ENCODE peak calls at places on chromosomes 2 and 18, in nine cellular contexts. M is iPS DF 6.9; H is ovary; U is mesendoderm; T is tibial nerve; C is CD8-positive, alpha-beta memory T cell; R is IMR-90; Z is heart right ventricle; S is effector memory CD4-positive, alpha-beta T cell. Y is an unnamed sample.

GRCh38 chr2:73111300-73112025 is 1.3 kb downstream of the RAB11FIP5 start:
- DNase-seq in Z (peak; percentile 23), T (no peak), U (peak; percentile 88), H (no peak), C (no peak), S (no peak), M (no peak), R (no peak), Y (peak; percentile 80)

GRCh38 chr18:58520964-58521363 is 107.9 kb downstream of the ALPK2 start:
- DNase-seq in M (no peak), C (no peak), R (peak; percentile 39), Z (no peak), U (peak; percentile 35), T (no peak), S (no peak), H (no peak), Y (no peak)

GRCh38 chr2:234364718-234365117 is 132.2 kb downstream of the ARL4C start:
- DNase-seq in R (no peak), C (no peak), T (no peak), M (no peak), Z (no peak), H (no peak), U (peak; percentile 46), S (no peak), Y (no peak)

GRCh38 chr2:37350034-37350433 is 5.6 kb downstream of the QPCT start:
- DNase-seq in Z (no peak), C (no peak), H (peak; percentile 20), U (no peak), M (no peak), T (no peak), S (no peak), R (no peak), Y (no peak)

GRCh38 chr2:48414980-48415764 is 114.8 kb upstream of the STON1 start:
- DNase-seq in U (peak; percentile 13), S (no peak), M (no peak), C (no peak), H (no peak), Z (no peak), T (no peak), R (no peak), Y (peak; percentile 67)

GRCh38 chr18:616380-616995 is 19.7 kb downstream of the CLUL1 start:
- DNase-seq in U (peak; percentile 41), H (no peak), R (peak; percentile 58), S (no peak), M (no peak), Z (no peak), T (no peak), C (no peak), Y (no peak)

GRCh38 chr2:27308359-27308875 is at the start of gene UCN:
- DNase-seq in T (no peak), R (peak; percentile 34), Z (peak; percentile 59), C (no peak), U (peak; percentile 78), H (peak; percentile 55), M (no peak), S (no peak), Y (peak; percentile 79)

GRCh38 chr2:237696471-237696870 is 69.1 kb downstream of the LRRFIP1 start:
- DNase-seq in T (no peak), R (no peak), S (no peak), M (no peak), C (no peak), U (no peak), H (no peak), Z (no peak), Y (no peak)

GRCh38 chr2:106095478-106096392 is 98.4 kb downstream of the UXS1 start:
- DNase-seq in H (no peak), C (peak; percentile 76), T (no peak), Z (no peak), U (no peak), M (no peak), R (no peak), S (peak; percentile 69), Y (peak; percentile 73)

GRCh38 chr2:85215074-85216050 is 82.2 kb downstream of the TCF7L1 start:
- DNase-seq in C (no peak), S (no peak), Z (no peak), U (peak; percentile 61), R (peak; percentile 93), T (no peak), H (no peak), M (no peak), Y (no peak)

GRCh38 chr2:24899361-24899760 is 20.7 kb downstream of the ADCY3 start:
- DNase-seq in M (no peak), U (no peak), C (no peak), R (no peak), Z (no peak), H (no peak), T (no peak), S (no peak), Y (no peak)

GRCh38 chr2:24903527-24904103 is 16.4 kb downstream of the ADCY3 start:
- DNase-seq in T (no peak), U (no peak), R (no peak), Z (no peak), H (no peak), S (no peak), C (no peak), M (no peak), Y (no peak)

GRCh38 chr2:24894750-24895149 is 25.3 kb downstream of the ADCY3 start:
- DNase-seq in M (no peak), R (no peak), T (no peak), H (no peak), S (no peak), U (no peak), C (no peak), Z (no peak), Y (no peak)

GRCh38 chr2:24893934-24894333 is 26.1 kb downstream of the ADCY3 start:
- DNase-seq in T (no peak), H (no peak), R (peak; percentile 83), S (no peak), Z (no peak), M (no peak), U (no peak), C (no peak), Y (no peak)

DNA sequence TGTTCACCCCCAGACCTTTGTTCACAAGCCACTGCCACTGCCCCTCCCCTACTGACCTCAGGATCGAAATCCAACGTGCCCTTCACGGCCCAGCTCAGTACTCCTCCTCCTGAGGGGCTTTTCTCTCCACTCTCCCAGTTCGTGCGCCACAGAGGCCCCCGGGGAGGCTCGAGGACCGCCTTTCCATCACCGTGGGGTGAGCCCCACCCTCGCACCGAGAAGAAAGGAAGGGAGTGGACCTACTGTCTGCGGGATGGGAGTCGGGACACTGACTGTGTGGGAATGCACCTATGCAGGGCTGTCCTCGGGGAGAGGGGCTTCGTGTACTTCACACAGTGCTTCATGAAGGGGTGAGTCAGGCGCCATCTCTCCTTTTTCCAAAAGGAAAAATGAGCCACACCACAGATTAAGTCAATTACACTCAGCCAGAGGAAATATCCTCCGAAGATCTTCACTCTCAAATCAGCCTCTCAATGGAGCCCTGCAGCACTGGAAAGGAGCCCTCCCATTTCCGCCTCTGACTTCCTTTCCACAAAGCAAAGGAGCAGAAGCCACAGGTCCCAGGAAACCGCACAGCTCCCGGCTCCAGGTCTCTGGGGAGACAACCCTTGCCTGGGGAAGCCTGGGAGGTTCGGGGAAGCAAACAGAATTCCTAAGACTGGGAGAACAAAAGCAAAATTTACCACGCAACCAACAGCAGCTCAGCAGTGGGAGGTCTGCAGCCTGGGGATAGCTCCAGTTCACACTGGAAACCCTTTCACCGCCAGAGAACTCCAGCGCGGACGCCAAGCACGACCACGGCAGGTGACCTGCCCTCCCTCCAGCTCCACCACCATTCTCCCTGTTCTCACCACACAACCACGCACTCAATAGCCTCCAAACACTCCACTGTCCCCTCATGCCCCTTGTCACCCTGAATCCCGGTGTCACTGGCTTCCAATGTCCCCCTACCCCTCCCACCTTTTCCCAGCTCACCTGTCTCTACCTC is 21.6 kb downstream of the ADCY3 start:
- DNase-seq in R (no peak), Z (peak; percentile 60), T (no peak), U (no peak), S (no peak), H (no peak), M (no peak), C (no peak), Y (no peak)
- H3K4me3 ChIP-seq in R (no peak overlapping the region), Z (no peak overlapping the region), T (no peak overlapping the region), U (no peak overlapping the region), S (no peak overlapping the region), H (no peak overlapping the region), M (no peak overlapping the region), C (no peak overlapping the region), Y (no peak overlapping the region)

GRCh38 chr2:187549951-187550555 is 4.2 kb downstream of the TFPI start:
- DNase-seq in H (no peak), T (no peak), R (no peak), M (no peak), U (no peak), Z (no peak), C (no peak), S (no peak), Y (no peak)
- H3K4me1 ChIP-seq in H (no peaks in the 10 kb centered on the region), T (peaks cover 21% of the 10 kb centered on the region), R (peaks cover 5% of the 10 kb centered on the region), M (no peaks in the 10 kb centered on the region), U (no peaks in the 10 kb centered on the region), Z (peaks cover 59% of the 10 kb centered on the region), C (no peaks in the 10 kb centered on the region), S (no peaks in the 10 kb centered on the region), Y (peaks cover 1% of the 10 kb centered on the region)

DNA sequence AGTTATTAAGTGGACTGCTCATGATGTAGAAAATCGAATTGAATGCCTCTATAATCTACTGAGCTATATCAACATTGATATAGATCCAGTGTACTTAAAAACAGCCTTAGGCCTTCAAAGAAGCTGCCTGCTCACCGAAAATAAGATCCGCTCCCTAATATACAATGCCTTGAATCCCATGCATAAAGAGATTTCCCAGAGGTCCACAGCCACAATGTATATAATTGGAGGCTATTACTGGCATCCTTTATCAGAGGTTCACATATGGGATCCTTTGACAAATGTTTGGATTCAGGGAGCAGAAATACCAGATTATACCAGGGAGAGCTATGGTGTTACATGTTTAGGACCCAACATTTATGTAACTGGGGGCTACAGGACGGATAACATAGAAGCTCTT is 2.0 kb downstream of the KLHL23 start:
- DNase-seq in T (no peak), U (no peak), H (no peak), C (no peak), R (no peak), M (no peak), S (no peak), Z (no peak), Y (no peak)
- H3K4me3 ChIP-seq in T (no peak overlapping the region), U (no peak overlapping the region), H (no peak overlapping the region), C (no peak overlapping the region), R (no peak overlapping the region), M (no peak overlapping the region), S (no peak overlapping the region), Z (peak overlapping the region; percentile 73), Y (peak overlapping the region; percentile 88)

GRCh38 chr18:79418642-79419041 is 22.9 kb downstream of the NFATC1 start:
- DNase-seq in U (no peak), Z (no peak), S (no peak), R (no peak), M (no peak), C (no peak), T (no peak), H (no peak), Y (peak; percentile 62)

GRCh38 chr18:79418236-79418635 is 22.5 kb downstream of the NFATC1 start:
- DNase-seq in C (no peak), Z (no peak), T (no peak), H (no peak), U (no peak), M (no peak), R (no peak), S (no peak), Y (peak; percentile 9)

GRCh38 chr18:79413901-79414300 is 18.2 kb downstream of the NFATC1 start:
- DNase-seq in T (no peak), H (no peak), S (no peak), C (no peak), U (no peak), R (no peak), M (no peak), Z (no peak), Y (no peak)

GRCh38 chr18:79416677-79417052 is 20.9 kb downstream of the NFATC1 start:
- DNase-seq in S (no peak), H (no peak), U (no peak), R (no peak), M (no peak), C (no peak), T (no peak), Z (no peak), Y (peak; percentile 37)

GRCh38 chr18:79416022-79416676 is 20.4 kb downstream of the NFATC1 start:
- DNase-seq in S (no peak), R (no peak), T (no peak), U (no peak), Z (no peak), C (no peak), H (no peak), M (no peak), Y (no peak)
- H3K4me1 ChIP-seq in S (peaks cover 8% of the 10 kb centered on the region), R (no peaks in the 10 kb centered on the region), T (peaks cover 4% of the 10 kb centered on the region), U (no peaks in the 10 kb centered on the region), Z (peaks cover under 1% of the 10 kb centered on the region), C (no peaks in the 10 kb centered on the region), H (no peaks in the 10 kb centered on the region), M (peaks cover 3% of the 10 kb centered on the region), Y (no peaks in the 10 kb centered on the region)

Y was measured in right cardiac atrium.